ENCODE peak calls at places on chromosomes 2 and 18, in eight cellular contexts. One of them, this sample, is unnamed.

GRCh38 chr2:74548919-74549684 is 4.6 kb downstream of the LOXL3 start:
- DNase-seq in ovary: peak
- DNase-seq in vagina: no peak
- DNase-seq in adrenal gland: peak
- DNase-seq in prostate gland: peak
- DNase-seq in A549: peak
- DNase-seq in heart left ventricle: peak
- DNase-seq in tibial nerve: peak
- DNase-seq in this sample: no peak

GRCh38 chr2:161983896-161984295 is 90.1 kb downstream of the DPP4 start:
- DNase-seq in tibial nerve: no peak
- DNase-seq in A549: no peak
- DNase-seq in prostate gland: no peak
- DNase-seq in adrenal gland: no peak
- DNase-seq in vagina: no peak
- DNase-seq in ovary: no peak
- DNase-seq in heart left ventricle: no peak
- DNase-seq in this sample: no peak

GRCh38 chr2:126877041-126877440 is 21.6 kb upstream of the TEX51 start:
- DNase-seq in heart left ventricle: peak
- DNase-seq in A549: no peak
- DNase-seq in tibial nerve: no peak
- DNase-seq in prostate gland: no peak
- DNase-seq in adrenal gland: no peak
- DNase-seq in vagina: no peak
- DNase-seq in ovary: no peak
- DNase-seq in this sample: no peak

GRCh38 chr2:241770185-241770935 is 6.3 kb upstream of the GAL3ST2 start:
- DNase-seq in prostate gland: no peak
- DNase-seq in adrenal gland: no peak
- DNase-seq in heart left ventricle: no peak
- DNase-seq in A549: no peak
- DNase-seq in tibial nerve: no peak
- DNase-seq in vagina: peak
- DNase-seq in ovary: no peak
- DNase-seq in this sample: peak

GRCh38 chr2:198374375-198375072 is 570.1 kb downstream of the PLCL1 start:
- DNase-seq in tibial nerve: no peak
- DNase-seq in heart left ventricle: no peak
- DNase-seq in adrenal gland: peak
- DNase-seq in A549: peak
- DNase-seq in prostate gland: peak
- DNase-seq in ovary: no peak
- DNase-seq in vagina: no peak
- DNase-seq in this sample: no peak

GRCh38 chr2:221549143-221549542 is 23.0 kb downstream of the EPHA4 start:
- DNase-seq in vagina: no peak
- DNase-seq in heart left ventricle: no peak
- DNase-seq in adrenal gland: no peak
- DNase-seq in A549: no peak
- DNase-seq in tibial nerve: no peak
- DNase-seq in ovary: no peak
- DNase-seq in prostate gland: no peak
- DNase-seq in this sample: no peak

GRCh38 chr18:12862467-12862866 is 21.6 kb downstream of the PTPN2 start:
- DNase-seq in ovary: no peak
- DNase-seq in vagina: no peak
- DNase-seq in adrenal gland: no peak
- DNase-seq in heart left ventricle: no peak
- DNase-seq in prostate gland: no peak
- DNase-seq in A549: no peak
- DNase-seq in tibial nerve: no peak
- DNase-seq in this sample: no peak

GRCh38 chr2:217878865-217879595 is 123.8 kb downstream of the TNS1 start:
- DNase-seq in vagina: no peak
- DNase-seq in prostate gland: no peak
- DNase-seq in ovary: no peak
- DNase-seq in heart left ventricle: no peak
- DNase-seq in tibial nerve: no peak
- DNase-seq in A549: no peak
- DNase-seq in adrenal gland: no peak
- DNase-seq in this sample: no peak

GRCh38 chr2:207506426-207506825 is 23.3 kb upstream of the CREB1 start:
- DNase-seq in prostate gland: no peak
- DNase-seq in heart left ventricle: no peak
- DNase-seq in A549: no peak
- DNase-seq in tibial nerve: no peak
- DNase-seq in ovary: no peak
- DNase-seq in vagina: no peak
- DNase-seq in adrenal gland: no peak
- DNase-seq in this sample: no peak

GRCh38 chr2:136439277-136439676 is 321.3 kb upstream of the CXCR4 start:
- DNase-seq in vagina: no peak
- DNase-seq in prostate gland: no peak
- DNase-seq in heart left ventricle: no peak
- DNase-seq in adrenal gland: no peak
- DNase-seq in ovary: no peak
- DNase-seq in tibial nerve: no peak
- DNase-seq in A549: no peak
- DNase-seq in this sample: no peak

GRCh38 chr2:25972049-25972823 is 10.1 kb downstream of the KIF3C start:
- DNase-seq in ovary: no peak
- DNase-seq in tibial nerve: no peak
- DNase-seq in vagina: no peak
- DNase-seq in prostate gland: no peak
- DNase-seq in A549: no peak
- DNase-seq in adrenal gland: no peak
- DNase-seq in heart left ventricle: no peak
- DNase-seq in this sample: no peak

GRCh38 chr2:157722580-157723234 is 94.0 kb upstream of the ACVR1C start:
- DNase-seq in heart left ventricle: no peak
- DNase-seq in A549: peak
- DNase-seq in adrenal gland: no peak
- DNase-seq in ovary: no peak
- DNase-seq in tibial nerve: no peak
- DNase-seq in prostate gland: no peak
- DNase-seq in vagina: no peak
- DNase-seq in this sample: no peak

GRCh38 chr2:238875531-238876231 is 27.8 kb downstream of the TWIST2 start:
- DNase-seq in vagina: peak
- DNase-seq in A549: no peak
- DNase-seq in prostate gland: no peak
- DNase-seq in tibial nerve: peak
- DNase-seq in heart left ventricle: peak
- DNase-seq in ovary: no peak
- DNase-seq in adrenal gland: no peak
- DNase-seq in this sample: no peak

GRCh38 chr2:65349863-65350262 is 82.5 kb downstream of the SPRED2 start:
- DNase-seq in adrenal gland: no peak
- DNase-seq in ovary: peak
- DNase-seq in vagina: no peak
- DNase-seq in heart left ventricle: peak
- DNase-seq in tibial nerve: peak
- DNase-seq in A549: no peak
- DNase-seq in prostate gland: peak
- DNase-seq in this sample: peak

GRCh38 chr2:160409480-160409879 is 84.1 kb downstream of the RBMS1 start:
- DNase-seq in vagina: no peak
- DNase-seq in ovary: no peak
- DNase-seq in prostate gland: no peak
- DNase-seq in adrenal gland: no peak
- DNase-seq in A549: no peak
- DNase-seq in heart left ventricle: no peak
- DNase-seq in tibial nerve: no peak
- DNase-seq in this sample: no peak

GRCh38 chr2:160408205-160408561 is 85.4 kb downstream of the RBMS1 start:
- DNase-seq in ovary: no peak
- DNase-seq in tibial nerve: no peak
- DNase-seq in A549: no peak
- DNase-seq in heart left ventricle: no peak
- DNase-seq in prostate gland: no peak
- DNase-seq in adrenal gland: no peak
- DNase-seq in vagina: no peak
- DNase-seq in this sample: no peak

GRCh38 chr2:160408575-160409291 is 84.9 kb downstream of the RBMS1 start:
- DNase-seq in heart left ventricle: no peak
- DNase-seq in A549: peak
- DNase-seq in vagina: no peak
- DNase-seq in prostate gland: no peak
- DNase-seq in ovary: no peak
- DNase-seq in adrenal gland: no peak
- DNase-seq in tibial nerve: no peak
- DNase-seq in this sample: no peak

GRCh38 chr2:160406591-160407392 is 86.8 kb downstream of the RBMS1 start:
- DNase-seq in heart left ventricle: peak
- DNase-seq in vagina: no peak
- DNase-seq in ovary: peak
- DNase-seq in tibial nerve: peak
- DNase-seq in prostate gland: peak
- DNase-seq in A549: peak
- DNase-seq in adrenal gland: peak
- DNase-seq in this sample: peak

DNA sequence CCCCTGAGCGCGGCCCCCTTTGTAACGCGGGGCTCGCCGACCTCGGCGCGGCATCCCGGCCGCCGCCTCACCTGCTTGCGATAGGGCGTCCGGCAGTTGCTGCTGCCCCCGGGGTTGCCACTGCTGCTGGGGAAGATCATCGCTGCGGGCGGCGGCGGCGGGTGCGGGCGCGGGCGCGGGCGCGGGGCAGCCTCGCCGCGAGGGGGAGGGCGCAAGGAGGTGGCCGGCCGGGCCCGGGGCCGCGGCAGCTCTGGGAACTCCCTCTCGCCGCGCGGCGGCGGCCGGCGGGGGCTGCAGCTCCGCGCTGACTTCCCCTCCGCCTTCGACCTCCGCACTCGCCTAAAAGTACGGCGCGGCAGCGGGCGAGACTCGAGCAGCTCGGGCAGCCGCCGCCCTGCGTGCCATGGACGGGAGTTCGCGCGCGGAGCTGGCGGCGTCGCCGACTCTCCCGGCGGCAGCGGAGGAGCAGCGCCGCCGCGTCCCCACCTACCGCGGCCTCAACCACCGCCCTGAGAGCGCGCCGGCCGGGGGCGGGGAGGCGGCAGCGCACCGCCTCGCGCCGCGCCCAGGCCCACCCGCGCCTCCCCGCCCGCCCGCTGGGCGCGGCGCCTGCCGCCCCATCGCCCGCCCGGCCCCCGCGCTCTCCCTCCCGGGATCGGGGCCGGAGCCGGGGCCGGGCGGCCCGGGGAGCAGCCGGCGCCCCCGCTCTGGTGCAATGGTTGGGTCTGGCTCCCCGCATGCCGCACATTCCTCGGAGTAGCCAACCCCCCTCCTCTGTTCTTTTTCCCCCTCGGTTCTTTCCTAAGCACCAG is 86.0 kb downstream of the RBMS1 start:
- DNase-seq in adrenal gland: peak
- DNase-seq in ovary: peak
- DNase-seq in prostate gland: peak
- DNase-seq in vagina: no peak
- DNase-seq in heart left ventricle: peak
- DNase-seq in A549: peak
- DNase-seq in tibial nerve: no peak
- DNase-seq in this sample: no peak
- TF ChIP-seq POLR2A in adrenal gland: peak
- TF ChIP-seq POLR2A in ovary: no peak
- TF ChIP-seq POLR2A in prostate gland: peak
- TF ChIP-seq POLR2A in vagina: no peak
- TF ChIP-seq POLR2A in heart left ventricle: peak
- TF ChIP-seq POLR2A in A549: peak
- TF ChIP-seq POLR2A in tibial nerve: peak
- TF ChIP-seq POLR2A in this sample: no peak

GRCh38 chr2:63488118-63488713 is 100.1 kb downstream of the WDPCP start:
- DNase-seq in A549: peak
- DNase-seq in vagina: no peak
- DNase-seq in tibial nerve: no peak
- DNase-seq in adrenal gland: peak
- DNase-seq in heart left ventricle: no peak
- DNase-seq in ovary: peak
- DNase-seq in prostate gland: no peak
- DNase-seq in this sample: no peak

GRCh38 chr2:63494968-63495367 is 93.3 kb downstream of the WDPCP start:
- DNase-seq in adrenal gland: no peak
- DNase-seq in tibial nerve: no peak
- DNase-seq in A549: no peak
- DNase-seq in heart left ventricle: no peak
- DNase-seq in prostate gland: no peak
- DNase-seq in ovary: no peak
- DNase-seq in vagina: no peak
- DNase-seq in this sample: no peak

GRCh38 chr2:63497561-63497960 is 90.7 kb downstream of the WDPCP start:
- DNase-seq in A549: no peak
- DNase-seq in ovary: no peak
- DNase-seq in vagina: no peak
- DNase-seq in tibial nerve: no peak
- DNase-seq in heart left ventricle: no peak
- DNase-seq in prostate gland: no peak
- DNase-seq in adrenal gland: no peak
- DNase-seq in this sample: no peak

DNA sequence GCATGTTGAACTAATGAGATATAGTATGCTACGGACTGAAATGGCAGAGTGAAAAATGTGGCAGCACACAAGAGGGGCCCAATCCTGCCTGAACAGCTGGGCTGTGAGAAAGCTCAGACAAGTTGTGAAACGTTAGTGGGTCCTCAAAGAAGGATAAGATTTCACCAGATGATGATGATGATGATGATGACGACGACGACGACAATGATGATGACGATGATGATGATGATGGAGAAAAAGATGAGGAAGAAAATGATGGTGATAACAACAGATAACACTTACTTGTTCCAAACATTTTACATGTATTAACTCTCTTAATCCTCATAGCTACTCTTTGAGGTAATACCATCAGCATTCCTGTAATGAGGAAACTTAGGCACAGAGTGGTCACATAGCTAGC is 94.2 kb downstream of the WDPCP start:
- DNase-seq in prostate gland: no peak
- DNase-seq in adrenal gland: no peak
- DNase-seq in ovary: no peak
- DNase-seq in A549: no peak
- DNase-seq in vagina: no peak
- DNase-seq in tibial nerve: no peak
- DNase-seq in heart left ventricle: no peak
- DNase-seq in this sample: no peak
- H3K4me3 ChIP-seq in prostate gland: no peak
- H3K4me3 ChIP-seq in adrenal gland: no peak
- H3K4me3 ChIP-seq in ovary: no peak
- H3K4me3 ChIP-seq in A549: no peak
- H3K4me3 ChIP-seq in vagina: no peak
- H3K4me3 ChIP-seq in tibial nerve: no peak
- H3K4me3 ChIP-seq in heart left ventricle: no peak
- H3K4me3 ChIP-seq in this sample: no peak

GRCh38 chr18:54388203-54389142 is 30.8 kb downstream of the C18orf54 start:
- DNase-seq in heart left ventricle: no peak
- DNase-seq in ovary: no peak
- DNase-seq in vagina: no peak
- DNase-seq in A549: peak
- DNase-seq in prostate gland: no peak
- DNase-seq in tibial nerve: no peak
- DNase-seq in adrenal gland: no peak
- DNase-seq in this sample: no peak
- TF ChIP-seq POLR2A in heart left ventricle: no peak
- TF ChIP-seq POLR2A in ovary: no peak
- TF ChIP-seq POLR2A in vagina: no peak
- TF ChIP-seq POLR2A in A549: no peak
- TF ChIP-seq POLR2A in prostate gland: no peak
- TF ChIP-seq POLR2A in tibial nerve: no peak
- TF ChIP-seq POLR2A in adrenal gland: no peak
- TF ChIP-seq POLR2A in this sample: no peak

GRCh38 chr2:68791914-68792313 is 57.3 kb downstream of the ARHGAP25 start:
- DNase-seq in heart left ventricle: no peak
- DNase-seq in ovary: no peak
- DNase-seq in vagina: no peak
- DNase-seq in A549: no peak
- DNase-seq in adrenal gland: no peak
- DNase-seq in tibial nerve: no peak
- DNase-seq in prostate gland: no peak
- DNase-seq in this sample: no peak
- H3K4me3 ChIP-seq in heart left ventricle: no peak
- H3K4me3 ChIP-seq in ovary: no peak
- H3K4me3 ChIP-seq in vagina: no peak
- H3K4me3 ChIP-seq in A549: no peak
- H3K4me3 ChIP-seq in adrenal gland: no peak
- H3K4me3 ChIP-seq in tibial nerve: no peak
- H3K4me3 ChIP-seq in prostate gland: no peak
- H3K4me3 ChIP-seq in this sample: no peak